ENCODE peak calls at places on chromosomes 13 and 19, in seven cellular contexts. One of them, this sample, is unnamed.

GRCh38 chr13:33119886-33120543 is 103.8 kb downstream of the KL start:
- DNase-seq in GM12864: no peak
- DNase-seq in stimulated activated CD8-positive, alpha-beta memory T cell treated with anti-CD3 and anti-CD28 coated beads, Interleukin-2, amount 100 ng/mL, for 1 hour: no peak
- DNase-seq in EH: peak; percentile 84
- DNase-seq in activated CD4-positive, CD25-positive, alpha-beta regulatory T cell treated with anti-CD3 and anti-CD28 coated beads, Interleukin-2, amount 50 U/mL, for 16 hours: no peak
- DNase-seq in astrocyte of the spinal cord: no peak
- DNase-seq in T-helper 9 cell: no peak
- DNase-seq in this sample: peak; percentile 79

GRCh38 chr19:37551123-37551993 is 43.2 kb downstream of the ZNF571 start:
- DNase-seq in GM12864: peak; percentile 59
- DNase-seq in stimulated activated CD8-positive, alpha-beta memory T cell treated with anti-CD3 and anti-CD28 coated beads, Interleukin-2, amount 100 ng/mL, for 1 hour: peak; percentile 3
- DNase-seq in EH: peak; percentile 39
- DNase-seq in activated CD4-positive, CD25-positive, alpha-beta regulatory T cell treated with anti-CD3 and anti-CD28 coated beads, Interleukin-2, amount 50 U/mL, for 16 hours: peak; percentile 23
- DNase-seq in astrocyte of the spinal cord: peak; percentile 70
- DNase-seq in T-helper 9 cell: peak; percentile 24
- DNase-seq in this sample: peak; percentile 81

GRCh38 chr13:74226791-74227475 is 92.7 kb upstream of the KLF12 start:
- DNase-seq in GM12864: no peak
- DNase-seq in stimulated activated CD8-positive, alpha-beta memory T cell treated with anti-CD3 and anti-CD28 coated beads, Interleukin-2, amount 100 ng/mL, for 1 hour: no peak
- DNase-seq in EH: peak; percentile 72
- DNase-seq in activated CD4-positive, CD25-positive, alpha-beta regulatory T cell treated with anti-CD3 and anti-CD28 coated beads, Interleukin-2, amount 50 U/mL, for 16 hours: no peak
- DNase-seq in astrocyte of the spinal cord: no peak
- DNase-seq in T-helper 9 cell: no peak
- DNase-seq in this sample: peak; percentile 50

GRCh38 chr13:95426631-95427030 is 125.4 kb upstream of the ABCC4 start:
- DNase-seq in GM12864: no peak
- DNase-seq in stimulated activated CD8-positive, alpha-beta memory T cell treated with anti-CD3 and anti-CD28 coated beads, Interleukin-2, amount 100 ng/mL, for 1 hour: no peak
- DNase-seq in EH: no peak
- DNase-seq in activated CD4-positive, CD25-positive, alpha-beta regulatory T cell treated with anti-CD3 and anti-CD28 coated beads, Interleukin-2, amount 50 U/mL, for 16 hours: no peak
- DNase-seq in astrocyte of the spinal cord: no peak
- DNase-seq in T-helper 9 cell: no peak
- DNase-seq in this sample: no peak

GRCh38 chr13:49893591-49893990 is 42.5 kb downstream of the SPRYD7 start:
- DNase-seq in GM12864: no peak
- DNase-seq in stimulated activated CD8-positive, alpha-beta memory T cell treated with anti-CD3 and anti-CD28 coated beads, Interleukin-2, amount 100 ng/mL, for 1 hour: no peak
- DNase-seq in EH: no peak
- DNase-seq in activated CD4-positive, CD25-positive, alpha-beta regulatory T cell treated with anti-CD3 and anti-CD28 coated beads, Interleukin-2, amount 50 U/mL, for 16 hours: no peak
- DNase-seq in astrocyte of the spinal cord: no peak
- DNase-seq in T-helper 9 cell: no peak
- DNase-seq in this sample: no peak

GRCh38 chr19:13058951-13059660 is 43.6 kb downstream of the LYL1 start:
- DNase-seq in GM12864: no peak
- DNase-seq in stimulated activated CD8-positive, alpha-beta memory T cell treated with anti-CD3 and anti-CD28 coated beads, Interleukin-2, amount 100 ng/mL, for 1 hour: no peak
- DNase-seq in EH: no peak
- DNase-seq in activated CD4-positive, CD25-positive, alpha-beta regulatory T cell treated with anti-CD3 and anti-CD28 coated beads, Interleukin-2, amount 50 U/mL, for 16 hours: no peak
- DNase-seq in astrocyte of the spinal cord: no peak
- DNase-seq in T-helper 9 cell: no peak
- DNase-seq in this sample: no peak

GRCh38 chr13:67549331-67549730 is 319.2 kb upstream of the PCDH9 start:
- DNase-seq in GM12864: no peak
- DNase-seq in stimulated activated CD8-positive, alpha-beta memory T cell treated with anti-CD3 and anti-CD28 coated beads, Interleukin-2, amount 100 ng/mL, for 1 hour: no peak
- DNase-seq in EH: no peak
- DNase-seq in activated CD4-positive, CD25-positive, alpha-beta regulatory T cell treated with anti-CD3 and anti-CD28 coated beads, Interleukin-2, amount 50 U/mL, for 16 hours: no peak
- DNase-seq in astrocyte of the spinal cord: peak; percentile 95
- DNase-seq in T-helper 9 cell: no peak
- DNase-seq in this sample: peak; percentile 99

GRCh38 chr19:58001895-58002369 is 688 bp downstream of the ZNF606 start:
- DNase-seq in GM12864: no peak
- DNase-seq in stimulated activated CD8-positive, alpha-beta memory T cell treated with anti-CD3 and anti-CD28 coated beads, Interleukin-2, amount 100 ng/mL, for 1 hour: no peak
- DNase-seq in EH: peak; percentile 22
- DNase-seq in activated CD4-positive, CD25-positive, alpha-beta regulatory T cell treated with anti-CD3 and anti-CD28 coated beads, Interleukin-2, amount 50 U/mL, for 16 hours: no peak
- DNase-seq in astrocyte of the spinal cord: peak; percentile 17
- DNase-seq in T-helper 9 cell: no peak
- DNase-seq in this sample: peak; percentile 38

GRCh38 chr13:31896427-31896826 is 135.1 kb upstream of the FRY start:
- DNase-seq in GM12864: no peak
- DNase-seq in stimulated activated CD8-positive, alpha-beta memory T cell treated with anti-CD3 and anti-CD28 coated beads, Interleukin-2, amount 100 ng/mL, for 1 hour: no peak
- DNase-seq in EH: peak; percentile 96
- DNase-seq in activated CD4-positive, CD25-positive, alpha-beta regulatory T cell treated with anti-CD3 and anti-CD28 coated beads, Interleukin-2, amount 50 U/mL, for 16 hours: no peak
- DNase-seq in astrocyte of the spinal cord: peak; percentile 89
- DNase-seq in T-helper 9 cell: no peak
- DNase-seq in this sample: peak; percentile 86

GRCh38 chr19:13150919-13151604 is 851 bp downstream of the IER2 start:
- DNase-seq in GM12864: no peak
- DNase-seq in stimulated activated CD8-positive, alpha-beta memory T cell treated with anti-CD3 and anti-CD28 coated beads, Interleukin-2, amount 100 ng/mL, for 1 hour: no peak
- DNase-seq in EH: no peak
- DNase-seq in activated CD4-positive, CD25-positive, alpha-beta regulatory T cell treated with anti-CD3 and anti-CD28 coated beads, Interleukin-2, amount 50 U/mL, for 16 hours: no peak
- DNase-seq in astrocyte of the spinal cord: no peak
- DNase-seq in T-helper 9 cell: no peak
- DNase-seq in this sample: no peak

This sample was measured in fibroblast of lung.